ENCODE peak calls at places on chromosomes 2 and 18, in nine cellular contexts. H, Y, R, V, J, Q, K, F and N are unnamed samples.

GRCh38 chr2:119645173-119645846 is 33.7 kb upstream of the TMEM177 start:
- DNase-seq in K (no peak), V (no peak), R (no peak), F (no peak), H (no peak), Q (no peak), Y (peak), J (no peak), N (peak)

GRCh38 chr2:241863021-241863954 is 4.6 kb upstream of the PDCD1 start:
- DNase-seq in F (no peak), Q (peak), J (no peak), V (peak), H (no peak), R (no peak), K (peak), Y (peak), N (no peak)

GRCh38 chr2:3605013-3605961 is 10.4 kb downstream of the COLEC11 start:
- DNase-seq in Y (no peak), R (peak), V (peak), F (peak), H (no peak), Q (no peak), K (no peak), J (no peak), N (peak)

GRCh38 chr2:51662187-51662586 is 630.3 kb upstream of the NRXN1 start:
- DNase-seq in K (no peak), F (no peak), Q (no peak), J (no peak), V (no peak), H (no peak), R (no peak), Y (no peak), N (no peak)

GRCh38 chr2:161090401-161090800 is 69.8 kb upstream of the TANK start:
- DNase-seq in H (peak), F (no peak), Q (no peak), J (no peak), V (no peak), R (no peak), Y (peak), K (no peak), N (peak)

GRCh38 chr18:36211612-36212065 is 24.3 kb downstream of the MOCOS start:
- DNase-seq in K (no peak), Y (peak), J (no peak), R (peak), Q (no peak), F (no peak), V (no peak), H (no peak), N (no peak)

GRCh38 chr2:127362971-127363370 is 24.8 kb downstream of the MAP3K2 start:
- DNase-seq in Q (no peak), V (no peak), Y (peak), H (no peak), R (no peak), J (no peak), F (no peak), K (no peak), N (no peak)

GRCh38 chr18:4309227-4309626 is 145.9 kb downstream of the DLGAP1 start:
- DNase-seq in F (no peak), H (no peak), K (no peak), Y (no peak), Q (no peak), R (no peak), J (no peak), V (no peak), N (no peak)

GRCh38 chr18:73043231-73044000 is 175.6 kb upstream of the NETO1 start:
- DNase-seq in F (no peak), R (no peak), K (no peak), J (no peak), V (no peak), H (no peak), Q (no peak), Y (no peak), N (no peak)

GRCh38 chr2:158781562-158781961 is 13.6 kb upstream of the DAPL1 start:
- DNase-seq in Q (peak), Y (peak), V (no peak), K (no peak), H (no peak), F (peak), R (no peak), J (no peak), N (peak)

GRCh38 chr18:44238449-44238848 is 442.2 kb upstream of the SETBP1 start:
- DNase-seq in H (no peak), Q (no peak), F (no peak), J (no peak), K (no peak), V (no peak), R (no peak), Y (no peak), N (no peak)

GRCh38 chr2:200812122-200813022 is 662 bp downstream of the BZW1 start:
- DNase-seq in J (peak), K (peak), H (peak), Y (peak), R (peak), Q (peak), F (peak), V (peak), N (peak)
- TF ChIP-seq CTCF in J (peak), K (peak), H (no peak), Y (peak), R (peak), Q (peak), F (peak), V (no peak), N (peak)

GRCh38 chr18:13427354-13427753 is 208.8 kb downstream of the LDLRAD4 start:
- DNase-seq in K (peak), Q (peak), H (peak), R (no peak), V (no peak), J (no peak), F (no peak), Y (no peak), N (no peak)
- H3K27ac ChIP-seq in K (peak), Q (peak), H (no peak), R (no peak), V (no peak), J (no peak), F (no peak), Y (no peak), N (no peak)

GRCh38 chr2:230600285-230600684 is 112.4 kb upstream of the CAB39 start:
- DNase-seq in J (no peak), F (no peak), V (no peak), K (no peak), Q (no peak), H (no peak), Y (no peak), R (no peak), N (no peak)
- TF ChIP-seq POLR2A in J (no peak), F (no peak), V (no peak), K (no peak), Q (no peak), H (no peak), Y (no peak), R (no peak), N (no peak)

GRCh38 chr2:205051417-205051816 is 506.1 kb downstream of the PARD3B start:
- DNase-seq in K (no peak), Q (no peak), H (no peak), J (no peak), V (no peak), Y (no peak), F (no peak), R (no peak), N (no peak)
- TF ChIP-seq CTCF in K (peak), Q (no peak), H (no peak), J (no peak), V (no peak), Y (peak), F (no peak), R (no peak), N (no peak)

GRCh38 chr2:109265369-109265768 is 136.4 kb downstream of the SH3RF3 start:
- DNase-seq in F (no peak), H (no peak), J (no peak), Y (no peak), V (no peak), Q (no peak), R (no peak), K (no peak), N (peak)

GRCh38 chr2:109268916-109269315 is 139.9 kb downstream of the SH3RF3 start:
- DNase-seq in H (no peak), K (no peak), R (no peak), Y (no peak), Q (no peak), J (no peak), V (no peak), F (no peak), N (no peak)

GRCh38 chr2:109265953-109266352 is 136.9 kb downstream of the SH3RF3 start:
- DNase-seq in R (no peak), Q (no peak), F (no peak), V (no peak), Y (no peak), K (no peak), J (no peak), H (no peak), N (no peak)

GRCh38 chr2:109266511-109266910 is 137.5 kb downstream of the SH3RF3 start:
- DNase-seq in Q (no peak), J (no peak), F (no peak), V (no peak), K (no peak), H (no peak), Y (no peak), R (no peak), N (no peak)

GRCh38 chr2:109266998-109267854 is 138.2 kb downstream of the SH3RF3 start:
- DNase-seq in Q (no peak), H (no peak), Y (no peak), J (no peak), V (no peak), F (no peak), R (no peak), K (no peak), N (peak)
- H3K27ac ChIP-seq in Q (no peak), H (no peak), Y (no peak), J (no peak), V (no peak), F (no peak), R (no peak), K (peak), N (no peak)

GRCh38 chr2:102310964-102311640 is at the start of gene IL1RL1:
- DNase-seq in R (no peak), V (no peak), J (no peak), Q (no peak), K (no peak), Y (no peak), H (no peak), F (no peak), N (no peak)
- TF ChIP-seq POLR2A in R (no peak), V (no peak), J (no peak), Q (no peak), K (no peak), Y (no peak), H (no peak), F (no peak), N (no peak)